ENCODE peak calls at places on chromosomes 3 and 15, in four cellular contexts. J, W, G and K are unnamed samples.

GRCh38 chr3:149593416-149594160 is 64.2 kb downstream of the WWTR1 start:
- DNase-seq in J (no peak), W (no peak), G (no peak), K (no peak)

GRCh38 chr3:23809294-23809693 is 3.5 kb downstream of the UBE2E1 start:
- DNase-seq in J (no peak), W (no peak), G (no peak), K (peak; percentile 21)

GRCh38 chr3:34183581-34184313 is 385.3 kb downstream of the PDCD6IP start:
- DNase-seq in J (no peak), W (no peak), G (peak; percentile 68), K (no peak)

GRCh38 chr15:90161946-90162345 is 39.2 kb upstream of the SEMA4B start:
- DNase-seq in J (peak; percentile 90), W (no peak), G (no peak), K (no peak)

GRCh38 chr15:85515212-85515611 is 134.8 kb downstream of the AKAP13 start:
- DNase-seq in J (no peak), W (no peak), G (no peak), K (no peak)

GRCh38 chr3:195154793-195155535 is 116.0 kb downstream of the XXYLT1 start:
- DNase-seq in J (peak; percentile 48), W (no peak), G (peak; percentile 95), K (peak; percentile 94)

GRCh38 chr15:23422099-23422945 is 24.7 kb downstream of the GOLGA6L2 start:
- DNase-seq in J (no peak), W (no peak), G (no peak), K (no peak)

GRCh38 chr15:65595960-65596359 is 15.0 kb downstream of the INTS14 start:
- DNase-seq in J (no peak), W (no peak), G (no peak), K (peak; percentile 18)

GRCh38 chr3:160617636-160618035 is 52.3 kb upstream of the KPNA4 start:
- DNase-seq in J (no peak), W (no peak), G (no peak), K (no peak)

GRCh38 chr3:48881652-48882114 is 17.0 kb downstream of the SLC25A20 start:
- DNase-seq in J (no peak), W (no peak), G (no peak), K (peak; percentile 45)

GRCh38 chr15:62877276-62877857 is 165.2 kb upstream of the TPM1 start:
- DNase-seq in J (no peak), W (no peak), G (no peak), K (no peak)

GRCh38 chr3:191087391-191087790 is 111.7 kb upstream of the OSTN start:
- DNase-seq in J (no peak), W (no peak), G (no peak), K (peak; percentile 68)

GRCh38 chr3:171328419-171329082 is 131.7 kb downstream of the TNIK start:
- DNase-seq in J (peak; percentile 48), W (no peak), G (no peak), K (no peak)

GRCh38 chr15:60620707-60621106 is 141.8 kb upstream of the ICE2 start:
- DNase-seq in J (no peak), W (no peak), G (no peak), K (no peak)

GRCh38 chr3:51646091-51646490 is 25.0 kb upstream of the TEX264 start:
- DNase-seq in J (no peak), W (no peak), G (no peak), K (peak; percentile 89)

GRCh38 chr15:71725215-71725955 is 85.0 kb upstream of the NR2E3 start:
- DNase-seq in J (no peak), W (no peak), G (no peak), K (peak; percentile 27)

GRCh38 chr3:185280572-185281365 is 26.9 kb upstream of the EHHADH start:
- DNase-seq in J (peak; percentile 84), W (no peak), G (peak; percentile 30), K (peak; percentile 77)

GRCh38 chr3:27985369-27986035 is 255.9 kb upstream of the CMC1 start:
- DNase-seq in J (no peak), W (no peak), G (no peak), K (no peak)

GRCh38 chr15:39855400-39855799 is 64.7 kb downstream of the GPR176 start:
- DNase-seq in J (no peak), W (no peak), G (no peak), K (no peak)

GRCh38 chr15:59174846-59175831 is 31.5 kb upstream of the LDHAL6B start:
- DNase-seq in J (peak; percentile 57), W (no peak), G (peak; percentile 25), K (peak; percentile 87)

GRCh38 chr3:71104586-71104985 is 478.9 kb downstream of the FOXP1 start:
- DNase-seq in J (no peak), W (no peak), G (no peak), K (no peak)

GRCh38 chr3:186990878-186991308 is 60.6 kb downstream of the ST6GAL1 start:
- DNase-seq in J (no peak), W (no peak), G (no peak), K (no peak)

GRCh38 chr3:192514754-192515660 is 212.3 kb downstream of the FGF12 start:
- DNase-seq in J (no peak), W (no peak), G (peak; percentile 62), K (peak; percentile 62)

GRCh38 chr3:141393151-141394076 is 25.1 kb downstream of the ZBTB38 start:
- DNase-seq in J (no peak), W (no peak), G (peak; percentile 49), K (no peak)

GRCh38 chr15:36330598-36330997 is 248.8 kb upstream of the CDIN1 start:
- DNase-seq in J (no peak), W (no peak), G (no peak), K (no peak)

GRCh38 chr15:71629761-71630499 is 180.4 kb upstream of the NR2E3 start:
- DNase-seq in J (no peak), W (no peak), G (no peak), K (no peak)